ENCODE peak calls at places on chromosomes 1 and 21, in ten cellular contexts. One of them, this sample, is unnamed.

GRCh38 chr1:109133815-109134214 is 19.9 kb downstream of the ELAPOR1 start:
- DNase-seq in ascending aorta: no peak
- DNase-seq in OCI-LY7: peak
- DNase-seq in left ventricle myocardium inferior: peak
- DNase-seq in keratinocyte: no peak
- DNase-seq in fibroblast of lung: no peak
- DNase-seq in neural progenitor cell: no peak
- DNase-seq in hepatocyte: no peak
- DNase-seq in colonic mucosa: peak
- DNase-seq in upper lobe of right lung: peak
- DNase-seq in this sample: no peak

GRCh38 chr1:163168053-163168452 is 34.7 kb downstream of the RGS5 start:
- DNase-seq in ascending aorta: peak
- DNase-seq in OCI-LY7: no peak
- DNase-seq in left ventricle myocardium inferior: no peak
- DNase-seq in keratinocyte: peak
- DNase-seq in fibroblast of lung: peak
- DNase-seq in neural progenitor cell: no peak
- DNase-seq in hepatocyte: peak
- DNase-seq in colonic mucosa: no peak
- DNase-seq in upper lobe of right lung: no peak
- DNase-seq in this sample: peak

GRCh38 chr21:45378258-45378966 is 26.6 kb upstream of the COL18A1 start:
- DNase-seq in ascending aorta: peak
- DNase-seq in OCI-LY7: no peak
- DNase-seq in left ventricle myocardium inferior: peak
- DNase-seq in keratinocyte: no peak
- DNase-seq in fibroblast of lung: peak
- DNase-seq in neural progenitor cell: peak
- DNase-seq in hepatocyte: peak
- DNase-seq in colonic mucosa: no peak
- DNase-seq in upper lobe of right lung: peak
- DNase-seq in this sample: no peak

GRCh38 chr1:56413671-56414199 is 165.6 kb downstream of the PLPP3 start:
- DNase-seq in ascending aorta: no peak
- DNase-seq in OCI-LY7: no peak
- DNase-seq in left ventricle myocardium inferior: no peak
- DNase-seq in keratinocyte: no peak
- DNase-seq in fibroblast of lung: no peak
- DNase-seq in neural progenitor cell: no peak
- DNase-seq in hepatocyte: no peak
- DNase-seq in colonic mucosa: no peak
- DNase-seq in upper lobe of right lung: no peak
- DNase-seq in this sample: no peak

GRCh38 chr1:156001682-156002171 is 19.0 kb downstream of the SSR2 start:
- DNase-seq in ascending aorta: no peak
- DNase-seq in OCI-LY7: no peak
- DNase-seq in left ventricle myocardium inferior: no peak
- DNase-seq in keratinocyte: no peak
- DNase-seq in fibroblast of lung: no peak
- DNase-seq in neural progenitor cell: no peak
- DNase-seq in hepatocyte: no peak
- DNase-seq in colonic mucosa: peak
- DNase-seq in upper lobe of right lung: no peak
- DNase-seq in this sample: no peak

GRCh38 chr1:44616991-44617702 is 57.1 kb downstream of the TMEM53 start:
- DNase-seq in ascending aorta: no peak
- DNase-seq in OCI-LY7: no peak
- DNase-seq in left ventricle myocardium inferior: no peak
- DNase-seq in keratinocyte: no peak
- DNase-seq in fibroblast of lung: peak
- DNase-seq in neural progenitor cell: peak
- DNase-seq in hepatocyte: peak
- DNase-seq in colonic mucosa: no peak
- DNase-seq in upper lobe of right lung: no peak
- DNase-seq in this sample: no peak

GRCh38 chr1:66550243-66550642 is 16.3 kb downstream of the SGIP1 start:
- DNase-seq in ascending aorta: no peak
- DNase-seq in OCI-LY7: no peak
- DNase-seq in left ventricle myocardium inferior: no peak
- DNase-seq in keratinocyte: no peak
- DNase-seq in fibroblast of lung: no peak
- DNase-seq in neural progenitor cell: no peak
- DNase-seq in hepatocyte: no peak
- DNase-seq in colonic mucosa: no peak
- DNase-seq in upper lobe of right lung: no peak
- DNase-seq in this sample: no peak

GRCh38 chr1:59427155-59427554 is 130.3 kb downstream of the FGGY start:
- DNase-seq in ascending aorta: no peak
- DNase-seq in OCI-LY7: no peak
- DNase-seq in left ventricle myocardium inferior: no peak
- DNase-seq in keratinocyte: peak
- DNase-seq in fibroblast of lung: no peak
- DNase-seq in neural progenitor cell: no peak
- DNase-seq in hepatocyte: peak
- DNase-seq in colonic mucosa: no peak
- DNase-seq in upper lobe of right lung: no peak
- DNase-seq in this sample: peak

GRCh38 chr1:151516031-151516511 is 4.9 kb downstream of the CGN start:
- DNase-seq in ascending aorta: no peak
- DNase-seq in OCI-LY7: no peak
- DNase-seq in left ventricle myocardium inferior: no peak
- DNase-seq in keratinocyte: no peak
- DNase-seq in fibroblast of lung: no peak
- DNase-seq in neural progenitor cell: no peak
- DNase-seq in hepatocyte: peak
- DNase-seq in colonic mucosa: no peak
- DNase-seq in upper lobe of right lung: no peak
- DNase-seq in this sample: no peak

GRCh38 chr1:37481289-37482003 is 7.1 kb downstream of the ZC3H12A start:
- DNase-seq in ascending aorta: no peak
- DNase-seq in OCI-LY7: no peak
- DNase-seq in left ventricle myocardium inferior: no peak
- DNase-seq in keratinocyte: peak
- DNase-seq in fibroblast of lung: no peak
- DNase-seq in neural progenitor cell: no peak
- DNase-seq in hepatocyte: no peak
- DNase-seq in colonic mucosa: no peak
- DNase-seq in upper lobe of right lung: peak
- DNase-seq in this sample: no peak

GRCh38 chr1:32186077-32186476 is 6.6 kb downstream of the TXLNA start:
- DNase-seq in ascending aorta: no peak
- DNase-seq in OCI-LY7: peak
- DNase-seq in left ventricle myocardium inferior: no peak
- DNase-seq in keratinocyte: no peak
- DNase-seq in fibroblast of lung: no peak
- DNase-seq in neural progenitor cell: no peak
- DNase-seq in hepatocyte: no peak
- DNase-seq in colonic mucosa: no peak
- DNase-seq in upper lobe of right lung: no peak
- DNase-seq in this sample: no peak

GRCh38 chr1:78408830-78409229 is 81.9 kb upstream of the PTGFR start:
- DNase-seq in ascending aorta: no peak
- DNase-seq in OCI-LY7: no peak
- DNase-seq in left ventricle myocardium inferior: no peak
- DNase-seq in keratinocyte: no peak
- DNase-seq in fibroblast of lung: no peak
- DNase-seq in neural progenitor cell: no peak
- DNase-seq in hepatocyte: no peak
- DNase-seq in colonic mucosa: no peak
- DNase-seq in upper lobe of right lung: no peak
- DNase-seq in this sample: no peak

GRCh38 chr1:115838805-115839705 is 1.9 kb downstream of the NHLH2 start:
- DNase-seq in ascending aorta: no peak
- DNase-seq in OCI-LY7: no peak
- DNase-seq in left ventricle myocardium inferior: no peak
- DNase-seq in keratinocyte: no peak
- DNase-seq in fibroblast of lung: no peak
- DNase-seq in neural progenitor cell: peak
- DNase-seq in hepatocyte: peak
- DNase-seq in colonic mucosa: peak
- DNase-seq in upper lobe of right lung: peak
- DNase-seq in this sample: no peak

GRCh38 chr1:178262101-178262500 is 168.2 kb downstream of the RASAL2 start:
- DNase-seq in ascending aorta: no peak
- DNase-seq in OCI-LY7: no peak
- DNase-seq in left ventricle myocardium inferior: no peak
- DNase-seq in keratinocyte: no peak
- DNase-seq in fibroblast of lung: peak
- DNase-seq in neural progenitor cell: peak
- DNase-seq in hepatocyte: peak
- DNase-seq in colonic mucosa: no peak
- DNase-seq in upper lobe of right lung: no peak
- DNase-seq in this sample: no peak

GRCh38 chr1:82795503-82796149 is 994.9 kb downstream of the ADGRL2 start:
- DNase-seq in ascending aorta: no peak
- DNase-seq in OCI-LY7: no peak
- DNase-seq in left ventricle myocardium inferior: no peak
- DNase-seq in keratinocyte: no peak
- DNase-seq in fibroblast of lung: no peak
- DNase-seq in neural progenitor cell: no peak
- DNase-seq in hepatocyte: no peak
- DNase-seq in colonic mucosa: no peak
- DNase-seq in upper lobe of right lung: no peak
- DNase-seq in this sample: no peak

DNA sequence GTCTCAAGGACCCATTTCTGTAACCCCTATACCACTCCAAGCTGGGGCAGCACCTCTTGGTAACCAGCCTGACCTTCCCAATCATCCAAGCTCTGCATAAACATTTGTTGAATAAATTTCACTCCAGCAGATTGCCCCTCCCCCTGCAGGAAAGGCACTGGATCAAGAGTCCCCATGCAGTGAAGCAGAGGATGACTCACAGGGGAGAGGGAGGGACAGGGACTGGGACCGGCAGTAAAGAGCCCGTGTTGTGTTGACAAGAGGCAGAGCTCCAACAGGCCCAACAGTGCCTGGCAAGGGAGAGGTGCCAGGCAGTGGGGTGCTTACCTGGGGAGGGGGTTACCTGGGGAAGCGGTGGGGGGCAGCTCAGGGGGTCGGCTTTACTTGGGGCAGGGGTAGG is 32.3 kb downstream of the SLC9A1 start:
- DNase-seq in ascending aorta: peak
- DNase-seq in OCI-LY7: no peak
- DNase-seq in left ventricle myocardium inferior: peak
- DNase-seq in keratinocyte: no peak
- DNase-seq in fibroblast of lung: peak
- DNase-seq in neural progenitor cell: no peak
- DNase-seq in hepatocyte: peak
- DNase-seq in colonic mucosa: peak
- DNase-seq in upper lobe of right lung: peak
- DNase-seq in this sample: no peak
- H3K27ac ChIP-seq in ascending aorta: peak
- H3K27ac ChIP-seq in OCI-LY7: no peak
- H3K27ac ChIP-seq in left ventricle myocardium inferior: peak
- H3K27ac ChIP-seq in keratinocyte: no peak
- H3K27ac ChIP-seq in fibroblast of lung: no peak
- H3K27ac ChIP-seq in neural progenitor cell: no peak
- H3K27ac ChIP-seq in hepatocyte: peak
- H3K27ac ChIP-seq in colonic mucosa: peak
- H3K27ac ChIP-seq in upper lobe of right lung: peak
- H3K27ac ChIP-seq in this sample: peak

DNA sequence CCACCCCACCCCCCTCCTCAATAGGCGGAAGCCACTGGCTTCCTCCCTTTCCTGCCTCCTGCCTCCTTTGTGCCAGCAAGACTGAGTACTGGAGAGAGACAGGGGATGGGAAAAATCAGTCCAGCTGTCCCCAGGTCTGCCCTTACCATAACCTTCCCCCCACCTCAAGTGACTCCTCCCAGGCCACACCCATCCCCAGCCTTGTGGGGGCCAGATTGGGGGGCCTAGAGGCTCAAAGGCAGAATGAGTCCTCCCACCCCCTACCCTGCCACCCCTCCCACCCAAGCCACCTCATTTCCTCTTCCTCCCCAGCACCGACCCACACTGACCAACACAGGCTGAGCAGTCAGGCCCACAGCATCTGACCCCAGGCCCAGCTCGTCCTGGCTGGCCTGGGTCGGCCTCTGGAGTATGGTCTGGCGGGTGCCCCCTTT is at the start of gene TIE1:
- DNase-seq in ascending aorta: no peak
- DNase-seq in OCI-LY7: no peak
- DNase-seq in left ventricle myocardium inferior: peak
- DNase-seq in keratinocyte: no peak
- DNase-seq in fibroblast of lung: no peak
- DNase-seq in neural progenitor cell: no peak
- DNase-seq in hepatocyte: no peak
- DNase-seq in colonic mucosa: no peak
- DNase-seq in upper lobe of right lung: no peak
- DNase-seq in this sample: no peak
- H3K27ac ChIP-seq in ascending aorta: no peak
- H3K27ac ChIP-seq in OCI-LY7: no peak
- H3K27ac ChIP-seq in left ventricle myocardium inferior: peak
- H3K27ac ChIP-seq in keratinocyte: no peak
- H3K27ac ChIP-seq in fibroblast of lung: no peak
- H3K27ac ChIP-seq in neural progenitor cell: no peak
- H3K27ac ChIP-seq in hepatocyte: no peak
- H3K27ac ChIP-seq in colonic mucosa: no peak
- H3K27ac ChIP-seq in upper lobe of right lung: peak
- H3K27ac ChIP-seq in this sample: no peak

GRCh38 chr1:210827481-210827880 is 306.5 kb downstream of the KCNH1 start:
- DNase-seq in ascending aorta: no peak
- DNase-seq in OCI-LY7: no peak
- DNase-seq in left ventricle myocardium inferior: no peak
- DNase-seq in keratinocyte: no peak
- DNase-seq in fibroblast of lung: no peak
- DNase-seq in neural progenitor cell: no peak
- DNase-seq in hepatocyte: no peak
- DNase-seq in colonic mucosa: no peak
- DNase-seq in upper lobe of right lung: no peak
- DNase-seq in this sample: no peak

GRCh38 chr1:210828996-210829596 is 304.9 kb downstream of the KCNH1 start:
- DNase-seq in ascending aorta: no peak
- DNase-seq in OCI-LY7: no peak
- DNase-seq in left ventricle myocardium inferior: no peak
- DNase-seq in keratinocyte: no peak
- DNase-seq in fibroblast of lung: no peak
- DNase-seq in neural progenitor cell: no peak
- DNase-seq in hepatocyte: no peak
- DNase-seq in colonic mucosa: no peak
- DNase-seq in upper lobe of right lung: no peak
- DNase-seq in this sample: no peak

GRCh38 chr1:210826686-210827085 is 307.3 kb downstream of the KCNH1 start:
- DNase-seq in ascending aorta: no peak
- DNase-seq in OCI-LY7: no peak
- DNase-seq in left ventricle myocardium inferior: no peak
- DNase-seq in keratinocyte: no peak
- DNase-seq in fibroblast of lung: no peak
- DNase-seq in neural progenitor cell: no peak
- DNase-seq in hepatocyte: no peak
- DNase-seq in colonic mucosa: no peak
- DNase-seq in upper lobe of right lung: no peak
- DNase-seq in this sample: no peak

GRCh38 chr1:210830034-210831028 is 303.6 kb downstream of the KCNH1 start:
- DNase-seq in ascending aorta: no peak
- DNase-seq in OCI-LY7: no peak
- DNase-seq in left ventricle myocardium inferior: no peak
- DNase-seq in keratinocyte: no peak
- DNase-seq in fibroblast of lung: no peak
- DNase-seq in neural progenitor cell: no peak
- DNase-seq in hepatocyte: no peak
- DNase-seq in colonic mucosa: no peak
- DNase-seq in upper lobe of right lung: no peak
- DNase-seq in this sample: no peak
- H3K27ac ChIP-seq in ascending aorta: no peak
- H3K27ac ChIP-seq in OCI-LY7: no peak
- H3K27ac ChIP-seq in left ventricle myocardium inferior: no peak
- H3K27ac ChIP-seq in keratinocyte: no peak
- H3K27ac ChIP-seq in fibroblast of lung: no peak
- H3K27ac ChIP-seq in neural progenitor cell: no peak
- H3K27ac ChIP-seq in hepatocyte: no peak
- H3K27ac ChIP-seq in colonic mucosa: no peak
- H3K27ac ChIP-seq in upper lobe of right lung: no peak
- H3K27ac ChIP-seq in this sample: no peak

GRCh38 chr1:52057876-52058275 is 1.8 kb downstream of the BTF3L4 start:
- DNase-seq in ascending aorta: no peak
- DNase-seq in OCI-LY7: no peak
- DNase-seq in left ventricle myocardium inferior: no peak
- DNase-seq in keratinocyte: no peak
- DNase-seq in fibroblast of lung: no peak
- DNase-seq in neural progenitor cell: no peak
- DNase-seq in hepatocyte: no peak
- DNase-seq in colonic mucosa: no peak
- DNase-seq in upper lobe of right lung: no peak
- DNase-seq in this sample: no peak
- H3K27ac ChIP-seq in ascending aorta: peak
- H3K27ac ChIP-seq in OCI-LY7: no peak
- H3K27ac ChIP-seq in left ventricle myocardium inferior: no peak
- H3K27ac ChIP-seq in keratinocyte: peak
- H3K27ac ChIP-seq in fibroblast of lung: no peak
- H3K27ac ChIP-seq in neural progenitor cell: no peak
- H3K27ac ChIP-seq in hepatocyte: peak
- H3K27ac ChIP-seq in colonic mucosa: no peak
- H3K27ac ChIP-seq in upper lobe of right lung: no peak
- H3K27ac ChIP-seq in this sample: peak